ENCODE peak calls at places on chromosomes 11 and 22, in four cellular contexts. Z is A549, N is SK-N-SH, Q is spleen. O is an unnamed sample. For H3K4me1, the result is how much of the 10 kb centered on the place peaks cover.

GRCh38 chr11:44261800-44262591 is 47.9 kb downstream of the ALX4 start:
- DNase-seq in N (no peak), Z (no peak), Q (no peak), O (no peak)

GRCh38 chr11:12170501-12170900 is 60.1 kb downstream of the MICAL2 start:
- DNase-seq in Z (no peak), N (no peak), Q (no peak), O (no peak)

GRCh38 chr11:102793677-102794290 is 4.2 kb downstream of the MMP1 start:
- DNase-seq in Q (no peak), N (no peak), Z (no peak), O (no peak)

GRCh38 chr22:17847360-17848078 is 73.2 kb upstream of the BID start:
- DNase-seq in Q (no peak), Z (no peak), N (peak), O (no peak)

GRCh38 chr11:35919244-35919643 is 24.6 kb upstream of the LDLRAD3 start:
- DNase-seq in Q (no peak), Z (no peak), N (no peak), O (no peak)

GRCh38 chr11:130023204-130023603 is 20.6 kb upstream of the PRDM10 start:
- DNase-seq in N (no peak), Z (no peak), Q (no peak), O (no peak)

GRCh38 chr11:34616830-34617504 is 3.9 kb upstream of the EHF start:
- DNase-seq in Z (no peak), N (no peak), Q (no peak), O (no peak)

GRCh38 chr22:27581688-27582087 is 219.9 kb downstream of the MN1 start:
- DNase-seq in Z (no peak), Q (peak), N (no peak), O (peak)

GRCh38 chr11:6876914-6877313 is 489 bp downstream of the OR10A4 start:
- DNase-seq in N (no peak), Z (no peak), Q (no peak), O (no peak)

GRCh38 chr11:57094206-57094940 is 87.4 kb upstream of the LRRC55 start:
- DNase-seq in Z (no peak), Q (no peak), N (no peak), O (no peak)

GRCh38 chr22:22039286-22040074 is 56.9 kb upstream of the TOP3B start:
- DNase-seq in Z (no peak), N (no peak), Q (no peak), O (no peak)

GRCh38 chr11:106585061-106585460 is 433.2 kb downstream of the GUCY1A2 start:
- DNase-seq in N (peak), Q (no peak), Z (no peak), O (no peak)

GRCh38 chr11:20131744-20132666 is 28.3 kb downstream of the DBX1 start:
- DNase-seq in Z (peak), Q (peak), N (peak), O (peak)

GRCh38 chr11:31702966-31703365 is 108.2 kb downstream of the PAX6 start:
- DNase-seq in N (no peak), Z (peak), Q (no peak), O (no peak)

GRCh38 chr11:77081976-77082836 is 15.4 kb downstream of the CAPN5 start:
- DNase-seq in Q (peak), N (peak), Z (no peak), O (peak)

GRCh38 chr11:17415523-17416104 is 27.2 kb upstream of the KCNJ11 start:
- DNase-seq in Z (no peak), N (no peak), Q (peak), O (peak)

GRCh38 chr11:23585700-23586099 is 725.4 kb upstream of the CCDC179 start:
- DNase-seq in N (no peak), Z (no peak), Q (no peak), O (no peak)

GRCh38 chr11:110818032-110818687 is 105.9 kb upstream of the ARHGAP20 start:
- DNase-seq in Z (no peak), N (no peak), Q (no peak), O (no peak)

GRCh38 chr11:8760896-8761295 is 78.3 kb downstream of the RPL27A start:
- DNase-seq in N (no peak), Q (no peak), Z (no peak), O (no peak)

GRCh38 chr11:69427906-69428880 is 53.3 kb upstream of the LINC01488 start:
- DNase-seq in N (no peak), Q (peak), Z (no peak), O (no peak)

GRCh38 chr22:24066260-24066659 is 55.2 kb downstream of the CABIN1 start:
- DNase-seq in N (no peak), Z (no peak), Q (no peak), O (no peak)

GRCh38 chr22:24068717-24069116 is 57.6 kb downstream of the CABIN1 start:
- DNase-seq in Q (no peak), N (no peak), Z (no peak), O (no peak)

GRCh38 chr22:24068377-24068680 is 57.2 kb downstream of the CABIN1 start:
- DNase-seq in Q (no peak), N (no peak), Z (no peak), O (no peak)

GRCh38 chr22:24067587-24068376 is 56.7 kb downstream of the CABIN1 start:
- DNase-seq in Q (no peak), N (no peak), Z (no peak), O (no peak)

GRCh38 chr22:24066872-24067271 is 55.8 kb downstream of the CABIN1 start:
- DNase-seq in Z (no peak), N (no peak), Q (no peak), O (no peak)
- H3K4me1 ChIP-seq in Z (under half), N (under half), Q (under half), O (under half)

GRCh38 chr11:64918056-64918455 is 1.0 kb upstream of the ATG2A start:
- DNase-seq in N (no peak), Z (no peak), Q (no peak), O (no peak)
- TF ChIP-seq CTCF in N (peak), Z (no peak), Q (no peak), O (no peak)

GRCh38 chr22:28741200-28741757 is 341 bp downstream of the CHEK2 start:
- DNase-seq in Z (no peak), N (no peak), Q (peak), O (no peak)

GRCh38 chr22:28741758-28742561 is at the start of the genes CHEK2 and HSCB:
- DNase-seq in N (peak), Z (peak), Q (peak), O (peak)

GRCh38 chr22:28734393-28734792 is 7.2 kb downstream of the CHEK2 start:
- DNase-seq in Z (no peak), N (no peak), Q (no peak), O (no peak)

GRCh38 chr22:28736296-28737155 is 5.1 kb downstream of the CHEK2 start:
- DNase-seq in Q (no peak), N (no peak), Z (no peak), O (no peak)
- H3K4me3 ChIP-seq in Q (no peak), N (no peak), Z (no peak), O (no peak)

GRCh38 chr11:87137711-87138110 is 100.0 kb downstream of the TMEM135 start:
- DNase-seq in Z (no peak), Q (no peak), N (no peak), O (no peak)
- H3K4me1 ChIP-seq in Z (under half), Q (under half), N (under half), O (under half)

GRCh38 chr11:115100706-115101105 is 403.5 kb downstream of the CADM1 start:
- DNase-seq in Q (no peak), N (no peak), Z (no peak), O (no peak)

GRCh38 chr11:115104851-115105453 is 399.3 kb downstream of the CADM1 start:
- DNase-seq in Z (no peak), Q (no peak), N (no peak), O (no peak)

GRCh38 chr11:115098037-115098436 is 406.2 kb downstream of the CADM1 start:
- DNase-seq in Q (no peak), N (no peak), Z (no peak), O (no peak)

DNA sequence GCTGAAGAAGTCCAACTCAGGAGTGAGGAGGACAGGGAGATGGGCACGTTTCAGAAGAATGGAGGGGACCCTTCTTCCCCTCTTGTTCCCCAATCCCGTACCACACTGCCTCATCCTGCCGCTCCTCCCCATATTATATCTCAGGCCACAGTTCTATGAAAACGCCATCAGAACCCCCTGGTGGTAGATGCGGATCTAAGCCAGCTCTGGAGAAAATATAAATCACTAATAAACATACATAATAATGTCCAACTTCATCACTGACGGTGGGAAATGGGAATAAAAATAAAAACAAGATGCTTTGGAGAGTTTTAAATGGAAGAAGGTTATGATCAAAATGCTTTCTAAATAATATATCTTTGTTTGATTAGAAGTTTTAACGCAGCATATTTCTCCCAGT is 400.3 kb downstream of the CADM1 start:
- DNase-seq in Q (no peak), N (no peak), Z (peak), O (no peak)
- TF ChIP-seq CTCF in Q (no peak), N (no peak), Z (no peak), O (no peak)

GRCh38 chr11:131370090-131370751 is at the start of gene NTM:
- DNase-seq in N (peak), Z (no peak), Q (no peak), O (no peak)
- H3K4me3 ChIP-seq in N (no peak), Z (no peak), Q (no peak), O (no peak)

GRCh38 chr22:39466228-39467006 is 9.6 kb downstream of the MGAT3 start:
- DNase-seq in Q (peak), N (no peak), Z (no peak), O (no peak)
- H3K4me1 ChIP-seq in Q (half or more), N (under half), Z (under half), O (half or more)

O was measured in lower lobe of right lung.